ENCODE peak calls at places on chromosomes 2 and 18, in nine cellular contexts. One of them, this sample, is unnamed.
A peak's percentile ranks its signal among the peaks of the same experiment; 100 is the strongest.

GRCh38 chr2:133674433-133675331 is 106.4 kb upstream of the NCKAP5 start:
- DNase-seq in AG09309: peak; percentile 73
- DNase-seq in adrenal gland: no peak
- DNase-seq in AG10803: peak; percentile 95
- DNase-seq in Panc1: no peak
- DNase-seq in HCT116: no peak
- DNase-seq in BJ: peak; percentile 67
- DNase-seq in pancreas: peak; percentile 42
- DNase-seq in IMR-90: peak; percentile 90
- DNase-seq in this sample: peak; percentile 83

GRCh38 chr18:13545514-13545913 is 180.8 kb downstream of the FAM210A start:
- DNase-seq in AG09309: no peak
- DNase-seq in adrenal gland: no peak
- DNase-seq in AG10803: no peak
- DNase-seq in Panc1: no peak
- DNase-seq in HCT116: no peak
- DNase-seq in BJ: no peak
- DNase-seq in pancreas: peak; percentile 10
- DNase-seq in IMR-90: no peak
- DNase-seq in this sample: no peak

GRCh38 chr2:65277791-65278449 is 50.3 kb downstream of the ACTR2 start:
- DNase-seq in AG09309: no peak
- DNase-seq in adrenal gland: peak; percentile 19
- DNase-seq in AG10803: no peak
- DNase-seq in Panc1: no peak
- DNase-seq in HCT116: no peak
- DNase-seq in BJ: no peak
- DNase-seq in pancreas: no peak
- DNase-seq in IMR-90: peak; percentile 64
- DNase-seq in this sample: no peak

GRCh38 chr2:134670955-134671354 is 47.8 kb downstream of the TMEM163 start:
- DNase-seq in AG09309: no peak
- DNase-seq in adrenal gland: peak; percentile 36
- DNase-seq in AG10803: no peak
- DNase-seq in Panc1: no peak
- DNase-seq in HCT116: no peak
- DNase-seq in BJ: no peak
- DNase-seq in pancreas: peak; percentile 82
- DNase-seq in IMR-90: no peak
- DNase-seq in this sample: no peak

GRCh38 chr18:3624818-3625716 is 175.1 kb downstream of the TGIF1 start:
- DNase-seq in AG09309: peak; percentile 89
- DNase-seq in adrenal gland: peak; percentile 66
- DNase-seq in AG10803: peak; percentile 97
- DNase-seq in Panc1: no peak
- DNase-seq in HCT116: peak; percentile 86
- DNase-seq in BJ: peak; percentile 84
- DNase-seq in pancreas: no peak
- DNase-seq in IMR-90: peak; percentile 98
- DNase-seq in this sample: peak; percentile 97

GRCh38 chr18:8379187-8379941 is 229.9 kb upstream of the RAB12 start:
- DNase-seq in AG09309: no peak
- DNase-seq in adrenal gland: no peak
- DNase-seq in AG10803: no peak
- DNase-seq in Panc1: no peak
- DNase-seq in HCT116: no peak
- DNase-seq in BJ: no peak
- DNase-seq in pancreas: no peak
- DNase-seq in IMR-90: no peak
- DNase-seq in this sample: no peak

GRCh38 chr18:79583984-79584401 is 95.6 kb upstream of the CTDP1 start:
- DNase-seq in AG09309: no peak
- DNase-seq in adrenal gland: no peak
- DNase-seq in AG10803: no peak
- DNase-seq in Panc1: no peak
- DNase-seq in HCT116: no peak
- DNase-seq in BJ: no peak
- DNase-seq in pancreas: peak; percentile 5
- DNase-seq in IMR-90: no peak
- DNase-seq in this sample: no peak

GRCh38 chr2:127313359-127313758 is 19.4 kb upstream of the ERCC3 start:
- DNase-seq in AG09309: no peak
- DNase-seq in adrenal gland: no peak
- DNase-seq in AG10803: no peak
- DNase-seq in Panc1: no peak
- DNase-seq in HCT116: no peak
- DNase-seq in BJ: no peak
- DNase-seq in pancreas: no peak
- DNase-seq in IMR-90: no peak
- DNase-seq in this sample: no peak

GRCh38 chr2:224145751-224146355 is 106.8 kb upstream of the SERPINE2 start:
- DNase-seq in AG09309: peak; percentile 65
- DNase-seq in adrenal gland: no peak
- DNase-seq in AG10803: peak; percentile 92
- DNase-seq in Panc1: no peak
- DNase-seq in HCT116: peak; percentile 75
- DNase-seq in BJ: peak; percentile 86
- DNase-seq in pancreas: no peak
- DNase-seq in IMR-90: peak; percentile 80
- DNase-seq in this sample: peak; percentile 97

GRCh38 chr2:105812180-105813044 is 67.7 kb downstream of the NCK2 start:
- DNase-seq in AG09309: no peak
- DNase-seq in adrenal gland: peak; percentile 65
- DNase-seq in AG10803: peak; percentile 58
- DNase-seq in Panc1: no peak
- DNase-seq in HCT116: no peak
- DNase-seq in BJ: no peak
- DNase-seq in pancreas: no peak
- DNase-seq in IMR-90: peak; percentile 93
- DNase-seq in this sample: peak; percentile 44

GRCh38 chr2:3451926-3452671 is 67.2 kb downstream of the ADI1 start:
- DNase-seq in AG09309: no peak
- DNase-seq in adrenal gland: no peak
- DNase-seq in AG10803: no peak
- DNase-seq in Panc1: no peak
- DNase-seq in HCT116: no peak
- DNase-seq in BJ: no peak
- DNase-seq in pancreas: no peak
- DNase-seq in IMR-90: no peak
- DNase-seq in this sample: no peak

GRCh38 chr2:40302751-40303150 is 149.1 kb downstream of the SLC8A1 start:
- DNase-seq in AG09309: no peak
- DNase-seq in adrenal gland: no peak
- DNase-seq in AG10803: peak; percentile 25
- DNase-seq in Panc1: no peak
- DNase-seq in HCT116: no peak
- DNase-seq in BJ: no peak
- DNase-seq in pancreas: no peak
- DNase-seq in IMR-90: peak; percentile 44
- DNase-seq in this sample: no peak

GRCh38 chr18:2325933-2326332 is 245.4 kb downstream of the METTL4 start:
- DNase-seq in AG09309: no peak
- DNase-seq in adrenal gland: no peak
- DNase-seq in AG10803: no peak
- DNase-seq in Panc1: no peak
- DNase-seq in HCT116: no peak
- DNase-seq in BJ: no peak
- DNase-seq in pancreas: no peak
- DNase-seq in IMR-90: no peak
- DNase-seq in this sample: no peak

GRCh38 chr18:2336993-2337392 is 234.3 kb downstream of the METTL4 start:
- DNase-seq in AG09309: no peak
- DNase-seq in adrenal gland: no peak
- DNase-seq in AG10803: no peak
- DNase-seq in Panc1: no peak
- DNase-seq in HCT116: no peak
- DNase-seq in BJ: no peak
- DNase-seq in pancreas: no peak
- DNase-seq in IMR-90: no peak
- DNase-seq in this sample: no peak

GRCh38 chr18:2326999-2327398 is 244.3 kb downstream of the METTL4 start:
- DNase-seq in AG09309: no peak
- DNase-seq in adrenal gland: no peak
- DNase-seq in AG10803: peak; percentile 8
- DNase-seq in Panc1: no peak
- DNase-seq in HCT116: no peak
- DNase-seq in BJ: no peak
- DNase-seq in pancreas: no peak
- DNase-seq in IMR-90: no peak
- DNase-seq in this sample: peak; percentile 29

GRCh38 chr18:2330764-2331163 is 240.5 kb downstream of the METTL4 start:
- DNase-seq in AG09309: no peak
- DNase-seq in adrenal gland: no peak
- DNase-seq in AG10803: no peak
- DNase-seq in Panc1: no peak
- DNase-seq in HCT116: no peak
- DNase-seq in BJ: no peak
- DNase-seq in pancreas: no peak
- DNase-seq in IMR-90: no peak
- DNase-seq in this sample: no peak

DNA sequence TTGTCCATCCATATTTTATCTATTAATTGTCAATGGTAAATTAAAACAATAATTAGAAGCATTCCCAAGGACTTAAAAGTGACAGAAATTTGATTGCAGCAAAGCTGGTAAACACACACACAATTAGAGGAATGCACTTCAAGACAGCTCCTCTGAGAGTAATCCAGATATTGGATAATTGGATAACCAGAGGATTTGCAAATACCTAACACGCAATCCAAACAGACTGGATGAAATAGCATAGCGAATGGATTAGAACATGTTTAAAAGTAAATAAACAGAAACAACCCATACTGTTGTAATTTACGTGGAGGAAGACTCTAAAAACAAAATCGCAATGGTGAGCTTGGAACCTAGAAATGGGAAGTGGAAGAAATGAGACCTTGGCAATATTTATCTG is 239.8 kb downstream of the METTL4 start:
- DNase-seq in AG09309: no peak
- DNase-seq in adrenal gland: no peak
- DNase-seq in AG10803: no peak
- DNase-seq in Panc1: no peak
- DNase-seq in HCT116: no peak
- DNase-seq in BJ: no peak
- DNase-seq in pancreas: no peak
- DNase-seq in IMR-90: no peak
- DNase-seq in this sample: no peak
- H3K4me3 ChIP-seq in AG09309: no peak overlapping the region
- H3K4me3 ChIP-seq in adrenal gland: no peak overlapping the region
- H3K4me3 ChIP-seq in AG10803: no peak overlapping the region
- H3K4me3 ChIP-seq in Panc1: no peak overlapping the region
- H3K4me3 ChIP-seq in HCT116: no peak overlapping the region
- H3K4me3 ChIP-seq in BJ: no peak overlapping the region
- H3K4me3 ChIP-seq in pancreas: no peak overlapping the region
- H3K4me3 ChIP-seq in IMR-90: no peak overlapping the region
- H3K4me3 ChIP-seq in this sample: no peak overlapping the region

DNA sequence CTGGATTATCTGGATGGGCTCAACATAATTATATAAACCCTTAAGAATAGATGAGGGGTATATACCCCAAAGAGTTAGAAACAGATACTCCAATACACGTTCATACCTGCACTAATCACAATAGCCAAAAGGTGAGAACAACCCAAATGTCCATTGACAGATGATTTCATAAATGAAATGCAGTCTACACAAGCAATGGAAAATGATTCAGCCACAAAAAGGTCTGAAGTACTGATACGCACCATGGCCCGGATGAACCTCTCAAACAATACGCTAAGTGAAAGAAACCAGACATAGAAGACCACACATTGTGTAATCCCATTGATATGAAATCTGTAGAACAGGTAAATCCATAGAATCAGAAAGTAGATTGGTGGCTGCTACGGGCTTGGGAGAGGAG is 316.8 kb downstream of the LPIN1 start:
- DNase-seq in AG09309: no peak
- DNase-seq in adrenal gland: no peak
- DNase-seq in AG10803: no peak
- DNase-seq in Panc1: no peak
- DNase-seq in HCT116: no peak
- DNase-seq in BJ: no peak
- DNase-seq in pancreas: no peak
- DNase-seq in IMR-90: no peak
- DNase-seq in this sample: no peak
- TF ChIP-seq CTCF in AG09309: no peak
- TF ChIP-seq CTCF in adrenal gland: no peak
- TF ChIP-seq CTCF in AG10803: no peak
- TF ChIP-seq CTCF in Panc1: no peak
- TF ChIP-seq CTCF in HCT116: no peak
- TF ChIP-seq CTCF in BJ: no peak
- TF ChIP-seq CTCF in pancreas: no peak
- TF ChIP-seq CTCF in IMR-90: no peak
- TF ChIP-seq CTCF in this sample: no peak

GRCh38 chr18:32450874-32451273 is 19.8 kb downstream of the GAREM1 start:
- DNase-seq in AG09309: no peak
- DNase-seq in adrenal gland: peak; percentile 48
- DNase-seq in AG10803: no peak
- DNase-seq in Panc1: no peak
- DNase-seq in HCT116: no peak
- DNase-seq in BJ: no peak
- DNase-seq in pancreas: no peak
- DNase-seq in IMR-90: no peak
- DNase-seq in this sample: no peak

GRCh38 chr18:32443356-32443755 is 27.3 kb downstream of the GAREM1 start:
- DNase-seq in AG09309: no peak
- DNase-seq in adrenal gland: no peak
- DNase-seq in AG10803: no peak
- DNase-seq in Panc1: no peak
- DNase-seq in HCT116: no peak
- DNase-seq in BJ: no peak
- DNase-seq in pancreas: no peak
- DNase-seq in IMR-90: no peak
- DNase-seq in this sample: no peak

GRCh38 chr18:32450026-32450681 is 20.5 kb downstream of the GAREM1 start:
- DNase-seq in AG09309: no peak
- DNase-seq in adrenal gland: no peak
- DNase-seq in AG10803: no peak
- DNase-seq in Panc1: no peak
- DNase-seq in HCT116: no peak
- DNase-seq in BJ: no peak
- DNase-seq in pancreas: no peak
- DNase-seq in IMR-90: no peak
- DNase-seq in this sample: no peak

GRCh38 chr18:32445846-32446245 is 24.8 kb downstream of the GAREM1 start:
- DNase-seq in AG09309: no peak
- DNase-seq in adrenal gland: no peak
- DNase-seq in AG10803: no peak
- DNase-seq in Panc1: no peak
- DNase-seq in HCT116: no peak
- DNase-seq in BJ: no peak
- DNase-seq in pancreas: no peak
- DNase-seq in IMR-90: no peak
- DNase-seq in this sample: no peak

GRCh38 chr18:32446780-32447179 is 23.9 kb downstream of the GAREM1 start:
- DNase-seq in AG09309: no peak
- DNase-seq in adrenal gland: no peak
- DNase-seq in AG10803: no peak
- DNase-seq in Panc1: no peak
- DNase-seq in HCT116: no peak
- DNase-seq in BJ: no peak
- DNase-seq in pancreas: no peak
- DNase-seq in IMR-90: no peak
- DNase-seq in this sample: no peak
- H3K4me3 ChIP-seq in AG09309: no peak overlapping the region
- H3K4me3 ChIP-seq in adrenal gland: no peak overlapping the region
- H3K4me3 ChIP-seq in AG10803: no peak overlapping the region
- H3K4me3 ChIP-seq in Panc1: no peak overlapping the region
- H3K4me3 ChIP-seq in HCT116: no peak overlapping the region
- H3K4me3 ChIP-seq in BJ: no peak overlapping the region
- H3K4me3 ChIP-seq in pancreas: no peak overlapping the region
- H3K4me3 ChIP-seq in IMR-90: no peak overlapping the region
- H3K4me3 ChIP-seq in this sample: no peak overlapping the region

GRCh38 chr2:74457549-74458131 is 598 bp upstream of the WBP1 start:
- DNase-seq in AG09309: no peak
- DNase-seq in adrenal gland: peak; percentile 70
- DNase-seq in AG10803: no peak
- DNase-seq in Panc1: no peak
- DNase-seq in HCT116: no peak
- DNase-seq in BJ: no peak
- DNase-seq in pancreas: peak; percentile 77
- DNase-seq in IMR-90: no peak
- DNase-seq in this sample: no peak
- TF ChIP-seq CTCF in AG09309: no peak
- TF ChIP-seq CTCF in adrenal gland: no peak
- TF ChIP-seq CTCF in AG10803: no peak
- TF ChIP-seq CTCF in Panc1: no peak
- TF ChIP-seq CTCF in HCT116: no peak
- TF ChIP-seq CTCF in BJ: no peak
- TF ChIP-seq CTCF in pancreas: no peak
- TF ChIP-seq CTCF in IMR-90: no peak
- TF ChIP-seq CTCF in this sample: no peak